ENCODE peak calls at places on chromosomes 7 and 10, in eight cellular contexts. Q is upper lobe of left lung, U is H1, X is sigmoid colon, T is A549, V is ovary, K is transverse colon, E is HepG2. B is an unnamed sample.

GRCh38 chr7:26334171-26334570 is 42.5 kb downstream of the SNX10 start:
- DNase-seq in Q (no peak), U (no peak), X (no peak), T (no peak), V (no peak), K (no peak), E (no peak), B (no peak)

GRCh38 chr10:26437637-26438461 is at the start of gene APBB1IP:
- DNase-seq in Q (peak), U (no peak), X (peak), T (no peak), V (no peak), K (peak), E (no peak), B (peak)

GRCh38 chr10:32059472-32059871 is 3.2 kb upstream of the KIF5B start:
- DNase-seq in Q (no peak), U (no peak), X (no peak), T (no peak), V (no peak), K (no peak), E (peak), B (no peak)

GRCh38 chr7:89332026-89332425 is 536.5 kb upstream of the TEX47 start:
- DNase-seq in Q (no peak), U (no peak), X (no peak), T (no peak), V (no peak), K (no peak), E (no peak), B (no peak)

GRCh38 chr7:100573691-100574361 is at the start of gene SAP25:
- DNase-seq in Q (no peak), U (no peak), X (no peak), T (no peak), V (no peak), K (no peak), E (no peak), B (no peak)

GRCh38 chr7:92831716-92832622 is 4.4 kb downstream of the CDK6 start:
- DNase-seq in Q (no peak), U (no peak), X (no peak), T (no peak), V (no peak), K (peak), E (peak), B (no peak)

GRCh38 chr7:134844200-134844599 is 64.8 kb downstream of the CALD1 start:
- DNase-seq in Q (no peak), U (no peak), X (no peak), T (no peak), V (no peak), K (no peak), E (peak), B (no peak)

GRCh38 chr10:114408112-114408967 is 4.0 kb upstream of the AFAP1L2 start:
- DNase-seq in Q (no peak), U (no peak), X (peak), T (no peak), V (no peak), K (no peak), E (no peak), B (no peak)

GRCh38 chr7:47074702-47075153 is 507.2 kb downstream of the TNS3 start:
- DNase-seq in Q (no peak), U (no peak), X (no peak), T (no peak), V (peak), K (no peak), E (peak), B (no peak)

GRCh38 chr10:22334414-22335203 is 10.7 kb upstream of the SPAG6 start:
- DNase-seq in Q (no peak), U (no peak), X (no peak), T (no peak), V (peak), K (no peak), E (no peak), B (no peak)

GRCh38 chr10:90354914-90355313 is 502.9 kb downstream of the HTR7 start:
- DNase-seq in Q (no peak), U (no peak), X (no peak), T (no peak), V (no peak), K (no peak), E (no peak), B (no peak)

GRCh38 chr10:80509108-80509402 is 28.6 kb upstream of the SH2D4B start:
- DNase-seq in Q (peak), U (no peak), X (no peak), T (no peak), V (no peak), K (no peak), E (no peak), B (no peak)

GRCh38 chr10:124417846-124418725 is 637 bp downstream of the OAT start:
- DNase-seq in Q (peak), U (no peak), X (peak), T (peak), V (peak), K (peak), E (peak), B (peak)

GRCh38 chr10:51758366-51758765 is 59.0 kb upstream of the CSTF2T start:
- DNase-seq in Q (no peak), U (no peak), X (no peak), T (no peak), V (no peak), K (no peak), E (no peak), B (no peak)

GRCh38 chr7:6162331-6162620 is 110.1 kb downstream of the CYTH3 start:
- DNase-seq in Q (no peak), U (no peak), X (peak), T (no peak), V (no peak), K (peak), E (no peak), B (peak)

GRCh38 chr10:112775892-112776679 is 174.0 kb upstream of the TCF7L2 start:
- DNase-seq in Q (no peak), U (no peak), X (no peak), T (no peak), V (no peak), K (no peak), E (peak), B (no peak)

GRCh38 chr7:158733762-158734494 is 29.3 kb upstream of the NCAPG2 start:
- DNase-seq in Q (no peak), U (no peak), X (no peak), T (no peak), V (no peak), K (no peak), E (no peak), B (no peak)

GRCh38 chr10:104548090-104548489 is 93.0 kb upstream of the SORCS3 start:
- DNase-seq in Q (no peak), U (peak), X (no peak), T (no peak), V (no peak), K (no peak), E (no peak), B (no peak)

GRCh38 chr10:97327348-97328294 is 6.9 kb downstream of the FRAT2 start:
- DNase-seq in Q (peak), U (no peak), X (no peak), T (peak), V (no peak), K (no peak), E (peak), B (no peak)

GRCh38 chr10:5619366-5620211 is 46.8 kb downstream of the ASB13 start:
- DNase-seq in Q (no peak), U (no peak), X (no peak), T (no peak), V (no peak), K (no peak), E (no peak), B (peak)

GRCh38 chr7:27064169-27064568 is 31.6 kb downstream of the HOXA1 start:
- DNase-seq in Q (no peak), U (no peak), X (no peak), T (no peak), V (no peak), K (no peak), E (no peak), B (no peak)

GRCh38 chr10:96338279-96338925 is 20.4 kb downstream of the OPALIN start:
- DNase-seq in Q (no peak), U (no peak), X (no peak), T (no peak), V (no peak), K (no peak), E (no peak), B (no peak)

GRCh38 chr10:127338391-127339108 is 142.2 kb upstream of the INSYN2A start:
- DNase-seq in Q (no peak), U (no peak), X (no peak), T (no peak), V (no peak), K (no peak), E (no peak), B (peak)

GRCh38 chr7:105316578-105317375 is 71.9 kb downstream of the SRPK2 start:
- DNase-seq in Q (no peak), U (no peak), X (no peak), T (no peak), V (no peak), K (no peak), E (no peak), B (no peak)

GRCh38 chr7:17274551-17275245 is 23.8 kb upstream of the AHR start:
- DNase-seq in Q (no peak), U (no peak), X (no peak), T (no peak), V (no peak), K (no peak), E (no peak), B (no peak)

GRCh38 chr10:122126763-122127659 is 138.0 kb downstream of the TACC2 start:
- DNase-seq in Q (peak), U (no peak), X (peak), T (peak), V (no peak), K (no peak), E (peak), B (no peak)

GRCh38 chr7:94509264-94509878 is at the start of gene CASD1:
- DNase-seq in Q (peak), U (peak), X (peak), T (peak), V (peak), K (peak), E (peak), B (no peak)

GRCh38 chr10:6729967-6730366 is 149.9 kb upstream of the PRKCQ start:
- DNase-seq in Q (no peak), U (no peak), X (no peak), T (no peak), V (no peak), K (no peak), E (no peak), B (no peak)

GRCh38 chr7:27204851-27205322 is 5.0 kb upstream of the HOXA13 start:
- DNase-seq in Q (no peak), U (no peak), X (no peak), T (no peak), V (no peak), K (no peak), E (no peak), B (no peak)

GRCh38 chr7:73904219-73905136 is 43.5 kb downstream of the TMEM270 start:
- DNase-seq in Q (no peak), U (no peak), X (peak), T (no peak), V (no peak), K (no peak), E (no peak), B (no peak)

GRCh38 chr7:28349637-28350036 is 62.7 kb upstream of the CREB5 start:
- DNase-seq in Q (no peak), U (no peak), X (no peak), T (peak), V (no peak), K (no peak), E (peak), B (no peak)

GRCh38 chr7:87339373-87339897 is 6.0 kb upstream of the CROT start:
- DNase-seq in Q (no peak), U (no peak), X (no peak), T (no peak), V (no peak), K (no peak), E (no peak), B (no peak)

GRCh38 chr7:41162612-41163011 is 540.3 kb downstream of the INHBA start:
- DNase-seq in Q (no peak), U (no peak), X (no peak), T (no peak), V (no peak), K (no peak), E (no peak), B (no peak)

GRCh38 chr7:99648843-99649242 is 31.0 kb downstream of the CYP3A5 start:
- DNase-seq in Q (no peak), U (no peak), X (no peak), T (no peak), V (no peak), K (no peak), E (no peak), B (no peak)

GRCh38 chr7:92634924-92635519 is 44.8 kb upstream of the FAM133B start:
- DNase-seq in Q (no peak), U (no peak), X (no peak), T (no peak), V (no peak), K (no peak), E (peak), B (no peak)

GRCh38 chr10:1402821-1403507 is 334.4 kb downstream of the ADARB2 start:
- DNase-seq in Q (no peak), U (no peak), X (no peak), T (no peak), V (no peak), K (no peak), E (no peak), B (no peak)

GRCh38 chr7:40369641-40370277 is 235.0 kb downstream of the SUGCT start:
- DNase-seq in Q (no peak), U (no peak), X (no peak), T (no peak), V (no peak), K (no peak), E (peak), B (no peak)

GRCh38 chr10:33046792-33047191 is 88.8 kb upstream of the ITGB1 start:
- DNase-seq in Q (no peak), U (no peak), X (no peak), T (no peak), V (no peak), K (no peak), E (no peak), B (no peak)

GRCh38 chr7:137606061-137606674 is 240.6 kb downstream of the DGKI start:
- DNase-seq in Q (no peak), U (no peak), X (no peak), T (peak), V (no peak), K (no peak), E (peak), B (no peak)

GRCh38 chr7:31744294-31744874 is 57.4 kb downstream of the PPP1R17 start:
- DNase-seq in Q (peak), U (no peak), X (peak), T (peak), V (peak), K (peak), E (peak), B (peak)
- TF ChIP-seq EP300 in Q (no peak), U (no peak), X (no peak), T (no peak), V (no peak), K (no peak), E (no peak), B (no peak)

DNA sequence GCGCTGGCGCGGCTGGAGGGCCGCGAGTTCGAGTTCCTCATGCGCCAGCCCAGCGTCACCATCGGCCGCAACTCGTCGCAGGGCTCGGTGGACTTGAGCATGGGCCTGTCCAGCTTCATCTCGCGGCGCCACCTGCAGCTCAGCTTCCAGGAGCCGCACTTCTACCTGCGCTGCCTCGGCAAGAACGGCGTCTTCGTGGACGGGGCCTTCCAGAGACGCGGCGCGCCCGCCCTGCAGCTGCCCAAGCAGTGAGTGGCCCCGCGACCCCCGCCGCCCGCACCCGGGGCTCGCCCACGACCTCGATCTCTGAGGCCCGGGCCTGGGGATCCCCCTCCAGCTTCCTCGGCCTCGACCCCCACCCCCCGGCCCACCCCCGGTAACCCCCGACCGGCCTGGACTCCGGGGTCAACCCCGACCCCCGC is 537 bp downstream of the FOXK1 start:
- DNase-seq in Q (peak), U (no peak), X (peak), T (no peak), V (peak), K (peak), E (no peak), B (no peak)
- TF ChIP-seq CTCF in Q (no peak), U (peak), X (no peak), T (peak), V (no peak), K (no peak), E (peak), B (no peak)

DNA sequence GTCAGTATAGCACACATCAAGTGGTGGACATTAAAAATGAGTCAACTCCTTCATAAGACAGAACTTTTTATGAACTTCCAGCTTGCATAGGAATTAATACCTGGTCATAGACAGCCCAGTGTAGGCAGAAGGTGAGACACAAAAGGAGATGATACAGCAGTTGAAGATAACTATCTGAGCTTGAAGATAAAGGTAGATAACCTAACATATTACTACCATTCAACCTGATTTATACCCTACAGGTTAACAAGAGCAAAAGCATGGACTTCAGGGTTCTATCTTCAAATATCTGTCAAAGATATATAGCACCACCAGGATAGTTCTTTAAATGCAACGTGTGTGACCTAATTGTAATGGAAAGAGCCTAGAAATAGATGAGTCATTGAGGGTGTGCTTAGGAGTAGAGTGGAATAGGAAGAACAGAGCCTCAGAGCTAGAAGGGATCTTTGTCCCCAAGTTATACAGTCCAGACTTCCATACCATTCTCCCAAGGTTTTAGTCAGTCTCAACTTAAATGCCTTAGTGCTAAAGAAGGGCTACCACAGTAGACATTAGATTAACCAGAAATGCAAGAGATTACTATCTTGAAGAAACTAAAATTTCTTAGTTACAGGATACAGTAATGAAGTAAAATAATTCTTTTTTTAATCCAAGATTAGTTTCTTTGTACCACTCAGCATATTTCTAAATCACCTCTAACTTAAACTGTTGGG is 9.2 kb downstream of the ZNF800 start:
- DNase-seq in Q (no peak), U (no peak), X (no peak), T (no peak), V (no peak), K (no peak), E (no peak), B (no peak)
- TF ChIP-seq POLR2A in Q (no peak), U (no peak), X (no peak), T (no peak), V (no peak), K (no peak), E (no peak), B (no peak)

GRCh38 chr7:44189993-44190872 is 994 bp upstream of the GCK start:
- DNase-seq in Q (no peak), U (no peak), X (no peak), T (no peak), V (no peak), K (no peak), E (no peak), B (no peak)

GRCh38 chr7:44188480-44189225 is 586 bp downstream of the GCK start:
- DNase-seq in Q (no peak), U (no peak), X (no peak), T (no peak), V (no peak), K (no peak), E (no peak), B (no peak)

GRCh38 chr7:44191171-44191570 is 1.9 kb upstream of the GCK start:
- DNase-seq in Q (no peak), U (no peak), X (no peak), T (no peak), V (no peak), K (no peak), E (no peak), B (no peak)

GRCh38 chr7:44187636-44188416 is 1.4 kb downstream of the GCK start:
- DNase-seq in Q (no peak), U (no peak), X (no peak), T (no peak), V (no peak), K (no peak), E (no peak), B (no peak)

DNA sequence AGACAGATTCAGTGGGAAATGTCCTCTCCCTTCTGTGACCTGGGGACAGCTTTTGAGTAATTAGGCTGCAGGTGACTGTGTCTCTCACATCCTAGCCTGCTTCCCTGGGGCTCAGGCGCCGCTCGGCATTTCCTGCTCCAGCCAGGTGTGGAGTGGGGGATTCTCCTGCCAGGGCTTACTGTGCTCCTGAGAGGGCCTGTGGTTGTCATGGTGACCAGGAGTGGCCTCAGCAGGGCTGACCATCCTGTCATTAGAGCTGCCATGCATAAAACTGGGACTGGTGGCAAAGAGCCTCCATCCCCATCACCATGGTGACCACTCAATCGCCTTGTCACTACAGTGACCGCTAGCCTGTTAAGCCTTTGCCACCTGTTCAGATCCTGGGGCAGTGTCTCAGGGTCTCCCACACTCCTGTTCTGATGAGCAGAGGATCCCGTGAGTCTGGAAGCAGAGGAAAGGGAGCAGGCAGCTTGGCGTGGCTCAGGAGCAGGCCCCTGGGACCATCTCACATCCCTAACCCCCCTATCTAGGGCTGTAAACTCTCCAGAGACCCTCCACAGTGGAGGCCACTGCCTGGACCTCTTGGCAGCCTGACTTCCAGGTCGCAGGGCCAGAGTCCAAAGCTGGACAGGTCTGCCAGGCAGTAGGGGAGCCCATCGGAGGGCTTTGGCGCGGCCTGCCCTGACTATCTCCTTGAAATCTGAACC is at the start of gene GCK:
- DNase-seq in Q (no peak), U (no peak), X (no peak), T (no peak), V (no peak), K (no peak), E (no peak), B (no peak)
- TF ChIP-seq EP300 in Q (no peak), U (no peak), X (no peak), T (no peak), V (no peak), K (no peak), E (no peak), B (no peak)

GRCh38 chr7:50229964-50230363 is 74.6 kb upstream of the IKZF1 start:
- DNase-seq in Q (no peak), U (no peak), X (no peak), T (no peak), V (no peak), K (no peak), E (no peak), B (no peak)
- TF ChIP-seq CTCF in Q (no peak), U (no peak), X (no peak), T (peak), V (no peak), K (no peak), E (peak), B (no peak)

B was measured in tibial nerve.